ENCODE peak calls at places on chromosomes 7 and 10, in six cellular contexts. B, P, H, Y, G and S are unnamed samples.
A peak's percentile ranks its signal among the peaks of the same experiment; 100 is the strongest.

GRCh38 chr7:29623976-29624375 is 60.3 kb downstream of the PRR15 start:
- DNase-seq in B (no peak), P (no peak), H (no peak), Y (no peak), G (no peak), S (no peak)

GRCh38 chr7:118148930-118149329 is 35.0 kb upstream of the LSM8 start:
- DNase-seq in B (no peak), P (peak; percentile 4), H (peak; percentile 49), Y (peak; percentile 8), G (no peak), S (no peak)

GRCh38 chr10:88911851-88912250 is 31.8 kb downstream of the STAMBPL1 start:
- DNase-seq in B (no peak), P (no peak), H (no peak), Y (no peak), G (no peak), S (no peak)

GRCh38 chr7:123099712-123100111 is 100.1 kb downstream of the SLC13A1 start:
- DNase-seq in B (no peak), P (no peak), H (no peak), Y (no peak), G (no peak), S (no peak)

GRCh38 chr7:74138334-74138867 is 35.8 kb upstream of the EIF4H start:
- DNase-seq in B (no peak), P (no peak), H (peak; percentile 71), Y (no peak), G (no peak), S (peak; percentile 84)

GRCh38 chr10:7340179-7340874 is 70.5 kb downstream of the SFMBT2 start:
- DNase-seq in B (no peak), P (no peak), H (peak; percentile 72), Y (peak; percentile 10), G (no peak), S (no peak)

GRCh38 chr7:92916751-92917369 is 80.5 kb upstream of the CDK6 start:
- DNase-seq in B (no peak), P (peak; percentile 20), H (peak; percentile 97), Y (peak; percentile 44), G (peak; percentile 64), S (peak; percentile 41)

GRCh38 chr10:94264085-94264484 is 98.7 kb downstream of the NOC3L start:
- DNase-seq in B (no peak), P (no peak), H (no peak), Y (no peak), G (no peak), S (no peak)

GRCh38 chr10:84706875-84707274 is 378.5 kb downstream of the CCSER2 start:
- DNase-seq in B (no peak), P (no peak), H (no peak), Y (peak; percentile 8), G (no peak), S (no peak)

GRCh38 chr7:158259141-158259540 is 328.5 kb downstream of the PTPRN2 start:
- DNase-seq in B (no peak), P (no peak), H (no peak), Y (no peak), G (no peak), S (no peak)

GRCh38 chr7:149495785-149496641 is 1.6 kb downstream of the ZNF746 start:
- DNase-seq in B (no peak), P (peak; percentile 87), H (no peak), Y (peak; percentile 85), G (no peak), S (no peak)

GRCh38 chr10:34194259-34194658 is 620.8 kb downstream of the PARD3 start:
- DNase-seq in B (no peak), P (peak; percentile 90), H (no peak), Y (peak; percentile 88), G (no peak), S (no peak)

GRCh38 chr10:18043607-18044006 is 91.9 kb downstream of the SLC39A12 start:
- DNase-seq in B (no peak), P (no peak), H (no peak), Y (peak; percentile 26), G (no peak), S (no peak)

GRCh38 chr7:87091487-87092066 is 32.1 kb upstream of the ELAPOR2 start:
- DNase-seq in B (no peak), P (no peak), H (peak; percentile 93), Y (no peak), G (no peak), S (no peak)

GRCh38 chr7:87094322-87094721 is 34.9 kb upstream of the ELAPOR2 start:
- DNase-seq in B (no peak), P (no peak), H (no peak), Y (no peak), G (no peak), S (no peak)

DNA sequence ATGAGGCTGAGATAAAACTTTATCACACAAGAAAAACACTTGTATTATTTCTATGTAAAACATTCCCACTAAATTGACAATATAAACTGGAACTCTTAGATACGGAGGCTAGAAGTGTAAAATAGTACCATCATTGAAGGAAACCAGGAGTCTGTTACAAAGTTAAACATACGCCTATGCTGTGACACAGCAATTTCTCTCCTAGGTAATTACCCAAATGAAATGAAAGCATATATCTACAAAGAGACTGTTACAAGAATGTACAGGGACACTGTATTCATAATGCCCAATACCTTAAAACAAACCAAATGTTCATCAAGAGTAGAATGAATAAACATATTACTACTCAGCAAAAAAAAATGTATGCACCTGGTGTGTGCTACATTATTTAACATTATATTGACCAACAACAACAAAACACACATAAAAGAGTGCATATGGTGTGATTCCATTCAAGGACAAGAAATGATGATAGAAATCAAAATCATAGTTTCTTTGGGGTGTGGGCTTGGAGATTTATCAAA is 33.2 kb upstream of the ELAPOR2 start:
- DNase-seq in B (no peak), P (no peak), H (no peak), Y (no peak), G (no peak), S (no peak)
- H4K8ac ChIP-seq in B (no peak overlapping the region), P (no peak overlapping the region), H (no peak overlapping the region), Y (no peak overlapping the region), G (no peak overlapping the region), S (no peak overlapping the region)

DNA sequence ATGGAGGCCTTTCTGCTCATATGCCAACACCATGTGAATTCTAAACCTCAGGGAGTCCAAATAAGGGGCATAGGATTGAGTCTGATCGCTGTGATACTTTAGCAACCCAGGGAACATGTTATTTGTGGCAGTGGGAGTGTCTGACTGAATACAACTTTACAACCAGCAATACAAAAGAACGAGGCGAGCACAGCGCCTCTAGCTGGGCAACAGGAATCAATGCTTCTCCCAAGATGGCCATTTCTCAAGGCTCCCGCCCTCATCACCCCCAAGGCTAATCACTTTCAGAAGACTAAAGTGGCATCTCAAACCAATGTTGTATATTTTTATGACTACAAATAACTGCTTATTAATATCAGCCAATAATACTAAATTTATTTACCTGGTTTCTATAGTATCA is 28.1 kb downstream of the YWHAG start:
- DNase-seq in B (no peak), P (no peak), H (peak; percentile 48), Y (no peak), G (no peak), S (no peak)
- H2BK15ac ChIP-seq in B (no peak overlapping the region), P (no peak overlapping the region), H (no peak overlapping the region), Y (no peak overlapping the region), G (no peak overlapping the region), S (no peak overlapping the region)

GRCh38 chr10:21368728-21369425 is 156.6 kb downstream of the SKIDA1 start:
- DNase-seq in B (no peak), P (peak; percentile 25), H (no peak), Y (peak; percentile 23), G (no peak), S (no peak)
- H3K18ac ChIP-seq in B (no peak overlapping the region), P (peak overlapping the region; percentile 49), H (no peak overlapping the region), Y (no peak overlapping the region), G (peak overlapping the region; percentile 55), S (no peak overlapping the region)

DNA sequence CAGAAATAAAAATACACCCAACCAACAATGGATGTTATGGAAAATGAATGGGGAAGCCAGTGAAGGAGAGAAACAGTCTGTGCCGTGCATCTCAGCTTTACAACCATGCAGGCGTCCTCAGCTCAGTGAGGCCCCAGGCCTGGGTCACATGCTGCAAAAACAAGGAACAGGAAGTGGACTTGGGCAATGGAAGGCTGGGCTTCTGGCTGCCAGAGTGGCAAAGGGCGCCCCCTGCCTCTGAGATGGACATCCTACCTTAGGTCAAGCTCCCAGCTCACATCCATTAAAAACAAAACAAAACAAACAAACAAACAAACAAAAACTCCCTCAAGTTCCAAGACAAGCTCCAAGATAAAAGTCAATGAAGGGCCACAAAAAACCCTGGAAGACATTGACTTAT is 54.7 kb upstream of the AFAP1L2 start:
- DNase-seq in B (peak; percentile 39), P (peak; percentile 48), H (peak; percentile 90), Y (peak; percentile 4), G (no peak), S (peak; percentile 88)
- H4K8ac ChIP-seq in B (no peak overlapping the region), P (peak overlapping the region; percentile 88), H (no peak overlapping the region), Y (no peak overlapping the region), G (no peak overlapping the region), S (no peak overlapping the region)

GRCh38 chr7:132789281-132789680 is 213.0 kb upstream of the PLXNA4 start:
- DNase-seq in B (no peak), P (no peak), H (peak; percentile 56), Y (no peak), G (no peak), S (no peak)

GRCh38 chr7:132793474-132793873 is 217.2 kb upstream of the PLXNA4 start:
- DNase-seq in B (no peak), P (no peak), H (no peak), Y (no peak), G (no peak), S (no peak)

GRCh38 chr7:132791036-132791435 is 214.8 kb upstream of the PLXNA4 start:
- DNase-seq in B (no peak), P (no peak), H (no peak), Y (no peak), G (no peak), S (no peak)

GRCh38 chr7:132785861-132786260 is 209.6 kb upstream of the PLXNA4 start:
- DNase-seq in B (no peak), P (no peak), H (no peak), Y (no peak), G (no peak), S (no peak)

GRCh38 chr7:132790104-132790503 is 213.8 kb upstream of the PLXNA4 start:
- DNase-seq in B (no peak), P (no peak), H (no peak), Y (no peak), G (no peak), S (no peak)
- H2BK15ac ChIP-seq in B (no peak overlapping the region), P (no peak overlapping the region), H (no peak overlapping the region), Y (no peak overlapping the region), G (no peak overlapping the region), S (no peak overlapping the region)